ENCODE peak calls at places on chromosomes 3 and 15, in ten cellular contexts. One of them, this sample, is unnamed.

GRCh38 chr3:144774897-144775296 is 803.3 kb downstream of the DIPK2A start:
- DNase-seq in fibroblast of mammary gland: peak; percentile 60
- DNase-seq in nephron progenitor cell: no peak
- DNase-seq in sciatic nerve: no peak
- DNase-seq in RPMI7951: peak; percentile 24
- DNase-seq in IMR-90: no peak
- DNase-seq in pancreas: no peak
- DNase-seq in fibroblast of gingiva: peak; percentile 91
- DNase-seq in Kasumi-1: no peak
- DNase-seq in non-pigmented ciliary epithelial cell: no peak
- DNase-seq in this sample: no peak

GRCh38 chr15:68200016-68200861 is 4.9 kb downstream of the CALML4 start:
- DNase-seq in non-pigmented ciliary epithelial cell: no peak
- DNase-seq in RPMI7951: no peak
- DNase-seq in fibroblast of gingiva: no peak
- DNase-seq in pancreas: no peak
- DNase-seq in sciatic nerve: no peak
- DNase-seq in fibroblast of mammary gland: no peak
- DNase-seq in Kasumi-1: no peak
- DNase-seq in IMR-90: no peak
- DNase-seq in nephron progenitor cell: peak; percentile 39
- DNase-seq in this sample: no peak

GRCh38 chr15:99717129-99718024 is 15.9 kb downstream of the LYSMD4 start:
- DNase-seq in Kasumi-1: no peak
- DNase-seq in RPMI7951: no peak
- DNase-seq in fibroblast of gingiva: peak; percentile 43
- DNase-seq in pancreas: no peak
- DNase-seq in sciatic nerve: no peak
- DNase-seq in fibroblast of mammary gland: peak; percentile 45
- DNase-seq in IMR-90: no peak
- DNase-seq in nephron progenitor cell: no peak
- DNase-seq in non-pigmented ciliary epithelial cell: no peak
- DNase-seq in this sample: peak; percentile 90

GRCh38 chr15:101126618-101127502 is 125.0 kb downstream of the CHSY1 start:
- DNase-seq in nephron progenitor cell: no peak
- DNase-seq in pancreas: no peak
- DNase-seq in IMR-90: peak; percentile 81
- DNase-seq in fibroblast of mammary gland: peak; percentile 89
- DNase-seq in non-pigmented ciliary epithelial cell: no peak
- DNase-seq in RPMI7951: peak; percentile 54
- DNase-seq in Kasumi-1: peak; percentile 61
- DNase-seq in fibroblast of gingiva: peak; percentile 69
- DNase-seq in sciatic nerve: no peak
- DNase-seq in this sample: peak; percentile 92

GRCh38 chr3:49998326-49998725 is 58.4 kb downstream of the RBM6 start:
- DNase-seq in IMR-90: peak; percentile 72
- DNase-seq in Kasumi-1: peak; percentile 3
- DNase-seq in fibroblast of mammary gland: peak; percentile 58
- DNase-seq in nephron progenitor cell: no peak
- DNase-seq in sciatic nerve: no peak
- DNase-seq in non-pigmented ciliary epithelial cell: no peak
- DNase-seq in fibroblast of gingiva: peak; percentile 21
- DNase-seq in RPMI7951: peak; percentile 57
- DNase-seq in pancreas: no peak
- DNase-seq in this sample: no peak

GRCh38 chr3:194971965-194972364 is 286.3 kb downstream of the FAM43A start:
- DNase-seq in RPMI7951: no peak
- DNase-seq in non-pigmented ciliary epithelial cell: no peak
- DNase-seq in sciatic nerve: no peak
- DNase-seq in pancreas: no peak
- DNase-seq in fibroblast of mammary gland: no peak
- DNase-seq in Kasumi-1: no peak
- DNase-seq in fibroblast of gingiva: no peak
- DNase-seq in nephron progenitor cell: no peak
- DNase-seq in IMR-90: no peak
- DNase-seq in this sample: no peak

GRCh38 chr3:31423522-31423921 is 109.2 kb upstream of the STT3B start:
- DNase-seq in non-pigmented ciliary epithelial cell: peak; percentile 35
- DNase-seq in fibroblast of gingiva: no peak
- DNase-seq in Kasumi-1: no peak
- DNase-seq in nephron progenitor cell: peak; percentile 14
- DNase-seq in IMR-90: peak; percentile 57
- DNase-seq in fibroblast of mammary gland: peak; percentile 93
- DNase-seq in RPMI7951: peak; percentile 97
- DNase-seq in sciatic nerve: no peak
- DNase-seq in pancreas: no peak
- DNase-seq in this sample: no peak

GRCh38 chr3:98521897-98522537 is 685 bp downstream of the CLDND1 start:
- DNase-seq in non-pigmented ciliary epithelial cell: peak; percentile 31
- DNase-seq in sciatic nerve: peak; percentile 58
- DNase-seq in fibroblast of mammary gland: peak; percentile 73
- DNase-seq in RPMI7951: peak; percentile 71
- DNase-seq in nephron progenitor cell: peak; percentile 32
- DNase-seq in Kasumi-1: peak; percentile 45
- DNase-seq in IMR-90: peak; percentile 68
- DNase-seq in pancreas: peak; percentile 46
- DNase-seq in fibroblast of gingiva: peak; percentile 41
- DNase-seq in this sample: peak; percentile 67

GRCh38 chr3:47343471-47343971 is 37.3 kb upstream of the PTPN23 start:
- DNase-seq in RPMI7951: no peak
- DNase-seq in fibroblast of gingiva: no peak
- DNase-seq in Kasumi-1: no peak
- DNase-seq in IMR-90: no peak
- DNase-seq in fibroblast of mammary gland: no peak
- DNase-seq in nephron progenitor cell: no peak
- DNase-seq in pancreas: no peak
- DNase-seq in non-pigmented ciliary epithelial cell: no peak
- DNase-seq in sciatic nerve: no peak
- DNase-seq in this sample: no peak

GRCh38 chr15:59999558-60000112 is 4.5 kb upstream of the FOXB1 start:
- DNase-seq in RPMI7951: no peak
- DNase-seq in non-pigmented ciliary epithelial cell: no peak
- DNase-seq in sciatic nerve: no peak
- DNase-seq in pancreas: no peak
- DNase-seq in Kasumi-1: no peak
- DNase-seq in nephron progenitor cell: peak; percentile 26
- DNase-seq in fibroblast of mammary gland: no peak
- DNase-seq in fibroblast of gingiva: no peak
- DNase-seq in IMR-90: no peak
- DNase-seq in this sample: peak; percentile 61

GRCh38 chr3:101778385-101779046 is 495 bp upstream of the NXPE3 start:
- DNase-seq in nephron progenitor cell: no peak
- DNase-seq in sciatic nerve: no peak
- DNase-seq in Kasumi-1: no peak
- DNase-seq in fibroblast of gingiva: no peak
- DNase-seq in IMR-90: no peak
- DNase-seq in RPMI7951: no peak
- DNase-seq in pancreas: no peak
- DNase-seq in fibroblast of mammary gland: no peak
- DNase-seq in non-pigmented ciliary epithelial cell: no peak
- DNase-seq in this sample: no peak

GRCh38 chr3:52615178-52615577 is 70.5 kb downstream of the PBRM1 start:
- DNase-seq in Kasumi-1: no peak
- DNase-seq in sciatic nerve: no peak
- DNase-seq in non-pigmented ciliary epithelial cell: no peak
- DNase-seq in fibroblast of gingiva: no peak
- DNase-seq in nephron progenitor cell: no peak
- DNase-seq in fibroblast of mammary gland: peak; percentile 36
- DNase-seq in IMR-90: peak; percentile 63
- DNase-seq in RPMI7951: no peak
- DNase-seq in pancreas: no peak
- DNase-seq in this sample: no peak

GRCh38 chr3:150014782-150015181 is 44.1 kb upstream of the PFN2 start:
- DNase-seq in pancreas: no peak
- DNase-seq in fibroblast of gingiva: no peak
- DNase-seq in Kasumi-1: no peak
- DNase-seq in nephron progenitor cell: no peak
- DNase-seq in RPMI7951: no peak
- DNase-seq in sciatic nerve: no peak
- DNase-seq in non-pigmented ciliary epithelial cell: no peak
- DNase-seq in fibroblast of mammary gland: no peak
- DNase-seq in IMR-90: no peak
- DNase-seq in this sample: no peak

GRCh38 chr3:186965141-186965879 is 35.0 kb downstream of the ST6GAL1 start:
- DNase-seq in IMR-90: peak; percentile 24
- DNase-seq in RPMI7951: peak; percentile 43
- DNase-seq in Kasumi-1: no peak
- DNase-seq in fibroblast of mammary gland: peak; percentile 6
- DNase-seq in nephron progenitor cell: no peak
- DNase-seq in fibroblast of gingiva: no peak
- DNase-seq in sciatic nerve: no peak
- DNase-seq in non-pigmented ciliary epithelial cell: no peak
- DNase-seq in pancreas: no peak
- DNase-seq in this sample: peak; percentile 13

GRCh38 chr3:46367811-46368210 is 2.9 kb upstream of the CCR5 start:
- DNase-seq in fibroblast of gingiva: no peak
- DNase-seq in fibroblast of mammary gland: no peak
- DNase-seq in sciatic nerve: no peak
- DNase-seq in pancreas: no peak
- DNase-seq in non-pigmented ciliary epithelial cell: no peak
- DNase-seq in nephron progenitor cell: no peak
- DNase-seq in RPMI7951: no peak
- DNase-seq in Kasumi-1: no peak
- DNase-seq in IMR-90: no peak
- DNase-seq in this sample: no peak

GRCh38 chr3:45311953-45312795 is 76.2 kb upstream of the LARS2 start:
- DNase-seq in IMR-90: peak; percentile 10
- DNase-seq in Kasumi-1: no peak
- DNase-seq in fibroblast of gingiva: no peak
- DNase-seq in fibroblast of mammary gland: peak; percentile 12
- DNase-seq in pancreas: no peak
- DNase-seq in non-pigmented ciliary epithelial cell: no peak
- DNase-seq in sciatic nerve: no peak
- DNase-seq in nephron progenitor cell: no peak
- DNase-seq in RPMI7951: no peak
- DNase-seq in this sample: no peak

GRCh38 chr3:170632780-170633179 is 46.9 kb upstream of the SLC7A14 start:
- DNase-seq in fibroblast of gingiva: peak; percentile 61
- DNase-seq in RPMI7951: peak; percentile 81
- DNase-seq in fibroblast of mammary gland: peak; percentile 45
- DNase-seq in non-pigmented ciliary epithelial cell: no peak
- DNase-seq in IMR-90: no peak
- DNase-seq in Kasumi-1: no peak
- DNase-seq in sciatic nerve: no peak
- DNase-seq in nephron progenitor cell: no peak
- DNase-seq in pancreas: no peak
- DNase-seq in this sample: no peak

GRCh38 chr15:97547381-97547780 is 413.1 kb upstream of the ARRDC4 start:
- DNase-seq in Kasumi-1: peak; percentile 51
- DNase-seq in RPMI7951: no peak
- DNase-seq in nephron progenitor cell: no peak
- DNase-seq in fibroblast of mammary gland: no peak
- DNase-seq in sciatic nerve: no peak
- DNase-seq in IMR-90: no peak
- DNase-seq in pancreas: no peak
- DNase-seq in fibroblast of gingiva: no peak
- DNase-seq in non-pigmented ciliary epithelial cell: no peak
- DNase-seq in this sample: no peak

GRCh38 chr3:160919942-160920341 is 163.9 kb downstream of the PPM1L start:
- DNase-seq in pancreas: peak; percentile 60
- DNase-seq in Kasumi-1: no peak
- DNase-seq in RPMI7951: no peak
- DNase-seq in sciatic nerve: no peak
- DNase-seq in nephron progenitor cell: no peak
- DNase-seq in non-pigmented ciliary epithelial cell: no peak
- DNase-seq in IMR-90: no peak
- DNase-seq in fibroblast of gingiva: no peak
- DNase-seq in fibroblast of mammary gland: no peak
- DNase-seq in this sample: no peak

This sample was measured in SJCRH30.